ENCODE peak calls at places on chromosomes 12 and 14, in ten cellular contexts. B, N, F, W, L, U, V, O, H and Y are unnamed samples.

GRCh38 chr14:32698831-32699230 is 239.8 kb upstream of the NPAS3 start:
- DNase-seq in O (no peak), U (no peak), H (peak; percentile 13), L (no peak), W (no peak), V (no peak), F (no peak), N (no peak), B (no peak), Y (no peak)

GRCh38 chr14:100649173-100649519 is 61.9 kb upstream of the BEGAIN start:
- DNase-seq in N (no peak), O (no peak), L (no peak), H (peak; percentile 64), U (no peak), F (no peak), B (no peak), W (no peak), V (no peak), Y (peak; percentile 42)

GRCh38 chr14:93997933-93998870 is 1.1 kb downstream of the CCDC197 start:
- DNase-seq in N (no peak), U (no peak), V (no peak), O (no peak), B (no peak), H (no peak), L (peak; percentile 36), F (no peak), W (no peak), Y (no peak)

GRCh38 chr14:80930836-80931389 is 10.6 kb downstream of the CEP128 start:
- DNase-seq in U (peak; percentile 34), F (no peak), H (peak; percentile 82), L (no peak), W (no peak), V (no peak), N (peak; percentile 10), B (peak; percentile 11), O (peak; percentile 60), Y (peak; percentile 63)

GRCh38 chr12:52364061-52364460 is 3.2 kb downstream of the KRT85 start:
- DNase-seq in L (no peak), U (no peak), B (no peak), F (no peak), N (no peak), W (no peak), H (no peak), V (no peak), O (no peak), Y (no peak)

GRCh38 chr14:61803755-61804154 is 41.5 kb downstream of the SNAPC1 start:
- DNase-seq in N (no peak), U (no peak), L (no peak), H (no peak), O (no peak), V (no peak), F (no peak), W (no peak), B (no peak), Y (no peak)

GRCh38 chr12:117440384-117440783 is 79.0 kb upstream of the NOS1 start:
- DNase-seq in H (no peak), W (no peak), V (no peak), B (no peak), N (no peak), L (no peak), F (no peak), U (no peak), O (no peak), Y (no peak)

GRCh38 chr12:114869091-114869834 is 185.3 kb upstream of the TBX3 start:
- DNase-seq in H (peak; percentile 83), V (no peak), F (no peak), W (no peak), O (no peak), B (no peak), L (no peak), U (no peak), N (no peak), Y (no peak)

GRCh38 chr14:64550539-64551333 is 975 bp downstream of the PPP1R36 start:
- DNase-seq in N (no peak), F (no peak), B (no peak), O (no peak), W (no peak), V (no peak), L (no peak), U (no peak), H (no peak), Y (no peak)

GRCh38 chr12:108004368-108004767 is 124.7 kb upstream of the WSCD2 start:
- DNase-seq in U (no peak), L (no peak), O (no peak), H (no peak), V (no peak), W (no peak), B (no peak), F (no peak), N (no peak), Y (no peak)

GRCh38 chr12:25546318-25546717 is 6.8 kb downstream of the LMNTD1 start:
- DNase-seq in H (no peak), W (no peak), N (no peak), L (no peak), O (no peak), V (no peak), U (no peak), F (no peak), B (no peak), Y (no peak)

GRCh38 chr14:24264298-24264697 is 1.3 kb upstream of the TGM1 start:
- DNase-seq in B (no peak), H (no peak), O (no peak), W (no peak), L (no peak), V (no peak), N (no peak), U (no peak), F (no peak), Y (no peak)

GRCh38 chr12:101931498-101932326 is 54.3 kb downstream of the DRAM1 start:
- DNase-seq in F (no peak), L (no peak), U (no peak), V (no peak), N (no peak), H (no peak), O (no peak), W (no peak), B (peak; percentile 49), Y (no peak)

GRCh38 chr12:34401659-34402227 is 379.4 kb downstream of the ALG10 start:
- DNase-seq in U (peak; percentile 0), O (no peak), L (no peak), N (no peak), V (peak; percentile 1), W (peak; percentile 2), B (no peak), H (no peak), F (no peak), Y (no peak)

GRCh38 chr14:21074398-21075272 is 4.5 kb downstream of the ARHGEF40 start:
- DNase-seq in U (no peak), N (no peak), V (no peak), B (no peak), O (no peak), H (no peak), F (no peak), W (no peak), L (no peak), Y (no peak)

GRCh38 chr14:95192306-95192705 is 35.0 kb upstream of the DICER1 start:
- DNase-seq in U (no peak), H (no peak), W (no peak), V (no peak), B (no peak), L (no peak), O (no peak), F (no peak), N (no peak), Y (no peak)

GRCh38 chr12:85759217-85759616 is 77.0 kb downstream of the RASSF9 start:
- DNase-seq in U (no peak), L (no peak), O (no peak), W (no peak), F (no peak), V (no peak), H (no peak), B (no peak), N (no peak), Y (no peak)

GRCh38 chr14:77109656-77110055 is 11.6 kb downstream of the CIPC start:
- DNase-seq in O (no peak), L (no peak), W (no peak), V (no peak), F (no peak), N (peak; percentile 98), U (no peak), B (no peak), H (no peak), Y (no peak)

GRCh38 chr12:122894173-122895121 is 1.5 kb downstream of the VPS37B start:
- DNase-seq in N (no peak), F (no peak), V (no peak), U (no peak), O (no peak), W (peak; percentile 27), H (no peak), L (peak; percentile 75), B (no peak), Y (no peak)

GRCh38 chr14:49134940-49135339 is 451.2 kb downstream of the RPS29 start:
- DNase-seq in L (no peak), O (no peak), U (no peak), H (no peak), N (no peak), W (no peak), V (peak; percentile 8), B (no peak), F (no peak), Y (no peak)

GRCh38 chr14:102654298-102654697 is 61.8 kb downstream of the RCOR1 start:
- DNase-seq in F (peak; percentile 11), O (no peak), L (no peak), W (no peak), V (no peak), H (no peak), B (no peak), U (peak; percentile 17), N (no peak), Y (no peak)

GRCh38 chr12:75550401-75550851 is 39.0 kb upstream of the KRR1 start:
- DNase-seq in F (no peak), V (no peak), N (peak; percentile 10), H (no peak), L (no peak), O (no peak), W (peak; percentile 18), U (no peak), B (no peak), Y (no peak)

GRCh38 chr12:69610126-69610525 is 581 bp downstream of the LRRC10 start:
- DNase-seq in O (no peak), U (no peak), N (no peak), L (no peak), F (no peak), W (no peak), V (no peak), H (no peak), B (no peak), Y (no peak)

GRCh38 chr14:104691546-104692260 is 2.3 kb downstream of the INF2 start:
- DNase-seq in N (no peak), H (no peak), W (no peak), V (no peak), B (no peak), O (no peak), U (no peak), L (no peak), F (no peak), Y (no peak)